ENCODE peak calls at places on chromosomes 7 and 10, in four cellular contexts. One of them, this sample, is unnamed.

GRCh38 chr7:156026076-156027002 is 214.1 kb upstream of the SHH start:
- DNase-seq in dorsolateral prefrontal cortex: no peak
- DNase-seq in amniotic stem cell: no peak
- DNase-seq in Right ventricle myocardium superior: no peak
- DNase-seq in this sample: no peak

GRCh38 chr10:132798876-132799275 is 12.9 kb upstream of the NKX6-2 start:
- DNase-seq in amniotic stem cell: no peak
- DNase-seq in Right ventricle myocardium superior: no peak
- DNase-seq in dorsolateral prefrontal cortex: no peak
- DNase-seq in this sample: no peak

GRCh38 chr7:37083311-37084096 is 359.2 kb upstream of the AOAH start:
- DNase-seq in dorsolateral prefrontal cortex: peak
- DNase-seq in amniotic stem cell: no peak
- DNase-seq in Right ventricle myocardium superior: peak
- DNase-seq in this sample: no peak

GRCh38 chr7:411677-412312 is 107.9 kb downstream of the PDGFA start:
- DNase-seq in amniotic stem cell: no peak
- DNase-seq in Right ventricle myocardium superior: peak
- DNase-seq in dorsolateral prefrontal cortex: peak
- DNase-seq in this sample: no peak

GRCh38 chr7:79506481-79506880 is 53.0 kb upstream of the MAGI2 start:
- DNase-seq in dorsolateral prefrontal cortex: no peak
- DNase-seq in Right ventricle myocardium superior: no peak
- DNase-seq in amniotic stem cell: no peak
- DNase-seq in this sample: no peak

GRCh38 chr7:101947899-101948298 is 130.5 kb downstream of the CUX1 start:
- DNase-seq in dorsolateral prefrontal cortex: no peak
- DNase-seq in Right ventricle myocardium superior: peak
- DNase-seq in amniotic stem cell: no peak
- DNase-seq in this sample: no peak

GRCh38 chr7:158161194-158161593 is 426.4 kb downstream of the PTPRN2 start:
- DNase-seq in Right ventricle myocardium superior: no peak
- DNase-seq in amniotic stem cell: no peak
- DNase-seq in dorsolateral prefrontal cortex: no peak
- DNase-seq in this sample: no peak

GRCh38 chr7:50552139-50552538 is 13.1 kb downstream of the DDC start:
- DNase-seq in dorsolateral prefrontal cortex: no peak
- DNase-seq in Right ventricle myocardium superior: no peak
- DNase-seq in amniotic stem cell: no peak
- DNase-seq in this sample: no peak

GRCh38 chr10:131147301-131147975 is 164.1 kb downstream of the TCERG1L start:
- DNase-seq in dorsolateral prefrontal cortex: no peak
- DNase-seq in Right ventricle myocardium superior: no peak
- DNase-seq in amniotic stem cell: no peak
- DNase-seq in this sample: no peak

GRCh38 chr7:64640504-64640903 is 25.4 kb upstream of the ZNF107 start:
- DNase-seq in amniotic stem cell: no peak
- DNase-seq in Right ventricle myocardium superior: no peak
- DNase-seq in dorsolateral prefrontal cortex: no peak
- DNase-seq in this sample: no peak

GRCh38 chr10:6239213-6239991 is 36.7 kb downstream of the PFKFB3 start:
- DNase-seq in amniotic stem cell: peak
- DNase-seq in Right ventricle myocardium superior: no peak
- DNase-seq in dorsolateral prefrontal cortex: no peak
- DNase-seq in this sample: peak

GRCh38 chr10:24966962-24967361 is 14.6 kb upstream of the PRTFDC1 start:
- DNase-seq in dorsolateral prefrontal cortex: no peak
- DNase-seq in Right ventricle myocardium superior: no peak
- DNase-seq in amniotic stem cell: no peak
- DNase-seq in this sample: no peak

GRCh38 chr10:109866995-109867635 is 56.2 kb downstream of the XPNPEP1 start:
- DNase-seq in Right ventricle myocardium superior: no peak
- DNase-seq in dorsolateral prefrontal cortex: no peak
- DNase-seq in amniotic stem cell: no peak
- DNase-seq in this sample: no peak

GRCh38 chr7:106421181-106421762 is 136.5 kb upstream of the NAMPT start:
- DNase-seq in dorsolateral prefrontal cortex: no peak
- DNase-seq in amniotic stem cell: peak
- DNase-seq in Right ventricle myocardium superior: peak
- DNase-seq in this sample: no peak

GRCh38 chr7:47347346-47347745 is 234.6 kb downstream of the TNS3 start:
- DNase-seq in amniotic stem cell: no peak
- DNase-seq in dorsolateral prefrontal cortex: no peak
- DNase-seq in Right ventricle myocardium superior: no peak
- DNase-seq in this sample: no peak

GRCh38 chr10:124145109-124145860 is 51.9 kb upstream of the CHST15 start:
- DNase-seq in dorsolateral prefrontal cortex: peak
- DNase-seq in amniotic stem cell: no peak
- DNase-seq in Right ventricle myocardium superior: peak
- DNase-seq in this sample: no peak

GRCh38 chr10:107056160-107056559 is 108.3 kb downstream of the SORCS1 start:
- DNase-seq in Right ventricle myocardium superior: no peak
- DNase-seq in amniotic stem cell: no peak
- DNase-seq in dorsolateral prefrontal cortex: no peak
- DNase-seq in this sample: no peak

GRCh38 chr7:17523813-17524741 is 225.6 kb downstream of the AHR start:
- DNase-seq in Right ventricle myocardium superior: peak
- DNase-seq in amniotic stem cell: no peak
- DNase-seq in dorsolateral prefrontal cortex: no peak
- DNase-seq in this sample: no peak

GRCh38 chr7:139602143-139602722 is 78.7 kb downstream of the CLEC2L start:
- DNase-seq in amniotic stem cell: no peak
- DNase-seq in dorsolateral prefrontal cortex: no peak
- DNase-seq in Right ventricle myocardium superior: no peak
- DNase-seq in this sample: no peak

GRCh38 chr7:75732016-75732521 is 6.7 kb downstream of the HIP1 start:
- DNase-seq in Right ventricle myocardium superior: no peak
- DNase-seq in dorsolateral prefrontal cortex: no peak
- DNase-seq in amniotic stem cell: no peak
- DNase-seq in this sample: no peak

GRCh38 chr7:116762951-116763350 is 91.0 kb downstream of the MET start:
- DNase-seq in dorsolateral prefrontal cortex: no peak
- DNase-seq in amniotic stem cell: no peak
- DNase-seq in Right ventricle myocardium superior: no peak
- DNase-seq in this sample: no peak

GRCh38 chr7:29207469-29207868 is 12.9 kb downstream of the CHN2 start:
- DNase-seq in dorsolateral prefrontal cortex: no peak
- DNase-seq in Right ventricle myocardium superior: no peak
- DNase-seq in amniotic stem cell: no peak
- DNase-seq in this sample: no peak

This sample was measured in caudate nucleus.